ENCODE peak calls at places on chromosome 6, in six cellular contexts. K, I, G, X, L and N are unnamed samples.

GRCh38 chr6:54624779-54625178 is 221.8 kb upstream of the FAM83B start:
- DNase-seq in I (no peak), K (no peak), L (no peak), G (no peak), X (peak; percentile 9), N (no peak)

GRCh38 chr6:148507774-148508173 is 165.1 kb downstream of the SASH1 start:
- DNase-seq in K (no peak), L (no peak), I (no peak), X (peak; percentile 55), G (no peak), N (no peak)

GRCh38 chr6:26086214-26086613 is 1.0 kb upstream of the HFE start:
- DNase-seq in L (no peak), I (no peak), K (no peak), G (no peak), X (no peak), N (no peak)

GRCh38 chr6:16903470-16903869 is 142.2 kb upstream of the ATXN1 start:
- DNase-seq in L (no peak), G (no peak), K (no peak), X (peak; percentile 50), I (no peak), N (no peak)

GRCh38 chr6:149508485-149508884 is 23.7 kb upstream of the ZC3H12D start:
- DNase-seq in G (no peak), K (no peak), X (no peak), I (no peak), L (no peak), N (no peak)

GRCh38 chr6:69421986-69422385 is 374.8 kb downstream of the LMBRD1 start:
- DNase-seq in G (no peak), I (no peak), X (no peak), K (no peak), L (no peak), N (no peak)

GRCh38 chr6:13273931-13274706 is 54.2 kb downstream of the TBC1D7 start:
- DNase-seq in I (no peak), X (no peak), L (no peak), G (no peak), K (no peak), N (no peak)

GRCh38 chr6:154500769-154501171 is 9.7 kb downstream of the CNKSR3 start:
- DNase-seq in G (no peak), I (no peak), X (no peak), K (no peak), L (no peak), N (no peak)

GRCh38 chr6:34697904-34698557 is 1.5 kb upstream of the ILRUN start:
- DNase-seq in X (no peak), G (no peak), K (no peak), L (no peak), I (no peak), N (no peak)

GRCh38 chr6:159788757-159789376 is 535 bp downstream of the TCP1 start:
- DNase-seq in I (peak; percentile 38), X (peak; percentile 37), L (no peak), G (peak; percentile 39), K (peak; percentile 16), N (no peak)

GRCh38 chr6:143241110-143241509 is 180.4 kb downstream of the AIG1 start:
- DNase-seq in G (no peak), K (no peak), L (no peak), X (no peak), I (peak; percentile 18), N (no peak)

GRCh38 chr6:32935551-32936246 is 5.1 kb downstream of the HLA-DMB start:
- DNase-seq in K (no peak), I (no peak), X (no peak), G (no peak), L (no peak), N (no peak)

GRCh38 chr6:68654134-68654533 is 19.1 kb downstream of the ADGRB3 start:
- DNase-seq in I (no peak), K (no peak), L (no peak), G (no peak), X (no peak), N (no peak)

GRCh38 chr6:149860834-149861602 is 3.1 kb downstream of the LRP11 start:
- DNase-seq in G (no peak), L (no peak), I (no peak), K (no peak), X (peak; percentile 23), N (no peak)

GRCh38 chr6:14123331-14124105 is 5.9 kb downstream of the CD83 start:
- DNase-seq in K (no peak), G (no peak), I (peak; percentile 10), L (no peak), X (no peak), N (no peak)

GRCh38 chr6:35090734-35091133 is 50.4 kb downstream of the TCP11 start:
- DNase-seq in L (no peak), K (no peak), X (no peak), I (no peak), G (no peak), N (peak; percentile 59)

GRCh38 chr6:156485145-156485544 is 292.0 kb upstream of the ARID1B start:
- DNase-seq in K (no peak), G (no peak), L (no peak), I (no peak), X (no peak), N (no peak)

GRCh38 chr6:81878479-81878878 is 126.0 kb upstream of the TENT5A start:
- DNase-seq in I (no peak), L (no peak), K (no peak), X (no peak), G (no peak), N (no peak)

GRCh38 chr6:4805553-4806307 is 29.5 kb downstream of the CDYL start:
- DNase-seq in K (peak; percentile 18), I (peak; percentile 76), G (peak; percentile 77), X (peak; percentile 51), L (no peak), N (no peak)

GRCh38 chr6:74936886-74937285 is 269.0 kb downstream of the COL12A1 start:
- DNase-seq in K (no peak), I (peak; percentile 22), X (peak; percentile 34), L (peak; percentile 25), G (no peak), N (no peak)

GRCh38 chr6:99347804-99348203 is 1.7 kb downstream of the FAXC start:
- DNase-seq in X (no peak), I (no peak), G (no peak), L (no peak), K (no peak), N (no peak)

GRCh38 chr6:9632026-9632425 is 782.8 kb downstream of the TFAP2A start:
- DNase-seq in K (no peak), X (no peak), I (no peak), L (no peak), G (no peak), N (no peak)

GRCh38 chr6:108904731-108905130 is 56.5 kb downstream of the ARMC2 start:
- DNase-seq in L (no peak), G (no peak), X (no peak), K (no peak), I (no peak), N (no peak)

GRCh38 chr6:166253277-166254229 is 54.6 kb downstream of the PRR18 start:
- DNase-seq in L (no peak), X (no peak), K (peak; percentile 29), G (peak; percentile 46), I (no peak), N (no peak)

GRCh38 chr6:170044836-170045562 is 245.9 kb downstream of the DLL1 start:
- DNase-seq in K (no peak), G (no peak), X (no peak), I (no peak), L (no peak), N (no peak)

GRCh38 chr6:2973656-2974055 is 2.3 kb upstream of the SERPINB6 start:
- DNase-seq in L (no peak), K (no peak), I (no peak), X (no peak), G (no peak), N (no peak)

GRCh38 chr6:138774370-138774769 is 801 bp downstream of the CCDC28A start:
- DNase-seq in L (no peak), K (no peak), X (no peak), G (no peak), I (no peak), N (no peak)

DNA sequence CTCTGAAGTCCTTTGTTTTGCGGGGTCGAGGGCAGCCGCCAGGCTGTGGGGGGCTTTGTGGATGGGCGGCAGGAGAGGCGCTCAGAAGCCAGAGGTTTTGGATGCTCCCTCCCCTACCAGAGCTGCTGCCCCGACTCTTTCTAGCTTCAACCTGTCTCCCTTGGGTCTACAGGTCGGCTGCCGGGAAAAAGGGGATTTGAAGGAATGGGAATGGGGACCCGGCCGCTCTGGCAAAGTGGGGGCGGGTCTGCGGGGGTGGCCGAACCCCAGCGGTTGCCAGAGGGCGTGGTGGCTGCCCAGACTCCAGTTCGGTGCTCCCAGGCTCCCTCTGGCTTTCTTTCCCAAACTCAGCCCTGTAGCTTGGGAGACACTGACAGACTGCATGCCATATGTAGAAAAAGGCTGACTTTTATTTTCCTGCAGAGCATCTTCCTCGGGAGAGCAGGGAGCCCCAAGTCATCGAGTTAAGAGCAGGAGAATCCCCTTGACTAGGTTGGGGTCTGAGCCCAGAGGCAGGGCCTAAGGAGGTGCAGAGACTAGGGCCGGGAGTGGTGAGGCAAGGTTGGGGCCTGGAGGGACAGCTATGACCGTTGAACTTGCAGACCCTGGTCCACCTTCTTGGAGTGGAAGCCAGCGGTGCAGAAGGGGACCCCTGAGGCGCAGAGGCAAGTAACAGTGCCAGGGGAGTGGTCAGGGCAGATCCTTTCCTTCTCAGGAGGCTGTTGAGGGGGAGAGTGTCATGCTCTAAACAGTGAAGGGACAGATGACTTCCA is 1.4 kb upstream of the PPP1R18 start:
- DNase-seq in I (peak; percentile 36), G (peak; percentile 53), L (no peak), K (no peak), X (peak; percentile 40), N (no peak)
- TF ChIP-seq CTCF in I (peak; percentile 35), G (peak; percentile 10), L (peak; percentile 22), K (no peak), X (peak; percentile 28), N (peak; percentile 47)

GRCh38 chr6:56765494-56765893 is 122.8 kb upstream of the DST start:
- DNase-seq in X (no peak), L (no peak), I (no peak), K (no peak), G (no peak), N (no peak)

GRCh38 chr6:56766139-56766805 is 123.6 kb upstream of the DST start:
- DNase-seq in X (no peak), K (no peak), G (no peak), L (no peak), I (no peak), N (no peak)

GRCh38 chr6:56766806-56767178 is 124.1 kb upstream of the DST start:
- DNase-seq in I (peak; percentile 83), L (no peak), G (no peak), K (no peak), X (peak; percentile 61), N (no peak)

GRCh38 chr6:56760842-56761241 is 118.2 kb upstream of the DST start:
- DNase-seq in K (no peak), L (no peak), X (no peak), I (peak; percentile 55), G (no peak), N (no peak)

GRCh38 chr6:56764081-56764566 is 121.4 kb upstream of the DST start:
- DNase-seq in X (peak; percentile 64), K (no peak), L (no peak), G (peak; percentile 57), I (peak; percentile 64), N (no peak)
- TF ChIP-seq CTCF in X (peak; percentile 57), K (peak; percentile 51), L (peak; percentile 56), G (peak; percentile 64), I (peak; percentile 56), N (peak; percentile 47)

GRCh38 chr6:37357288-37357687 is 3.5 kb downstream of the RNF8 start:
- DNase-seq in G (no peak), X (no peak), K (no peak), L (no peak), I (no peak), N (no peak)
- TF ChIP-seq CTCF in G (no peak), X (no peak), K (no peak), L (no peak), I (no peak), N (no peak)

GRCh38 chr6:134317471-134318131 is at the start of gene SGK1:
- DNase-seq in X (peak; percentile 72), K (peak; percentile 8), L (no peak), I (peak; percentile 55), G (peak; percentile 65), N (no peak)
- TF ChIP-seq CTCF in X (no peak), K (no peak), L (peak; percentile 14), I (peak; percentile 25), G (peak; percentile 27), N (peak; percentile 21)